ENCODE peak calls at places on chromosome 15, in four cellular contexts. One of them, this sample, is unnamed. For H3K9me3, the result is how much of the 10 kb centered on the place peaks cover.

GRCh38 chr15:59996498-59997041 is 7.5 kb upstream of the FOXB1 start:
- DNase-seq in stomach: no peak
- DNase-seq in sigmoid colon: no peak
- DNase-seq in CD4-positive, alpha-beta T cell: no peak
- DNase-seq in this sample: no peak

GRCh38 chr15:78638658-78639314 is 2.2 kb downstream of the CHRNB4 start:
- DNase-seq in CD4-positive, alpha-beta T cell: no peak
- DNase-seq in stomach: peak
- DNase-seq in sigmoid colon: no peak
- DNase-seq in this sample: no peak

GRCh38 chr15:48494646-48495045 is 150.9 kb downstream of the FBN1 start:
- DNase-seq in CD4-positive, alpha-beta T cell: no peak
- DNase-seq in sigmoid colon: no peak
- DNase-seq in stomach: no peak
- DNase-seq in this sample: no peak

GRCh38 chr15:70523634-70524033 is 239.7 kb downstream of the UACA start:
- DNase-seq in sigmoid colon: peak
- DNase-seq in stomach: peak
- DNase-seq in CD4-positive, alpha-beta T cell: no peak
- DNase-seq in this sample: no peak

GRCh38 chr15:87986786-87987185 is 269.8 kb downstream of the NTRK3 start:
- DNase-seq in CD4-positive, alpha-beta T cell: no peak
- DNase-seq in stomach: no peak
- DNase-seq in sigmoid colon: no peak
- DNase-seq in this sample: no peak

GRCh38 chr15:31802761-31803160 is 227.6 kb upstream of the CHRNA7 start:
- DNase-seq in sigmoid colon: no peak
- DNase-seq in CD4-positive, alpha-beta T cell: no peak
- DNase-seq in stomach: no peak
- DNase-seq in this sample: no peak

GRCh38 chr15:93068581-93069199 is 20.3 kb downstream of the RGMA start:
- DNase-seq in sigmoid colon: no peak
- DNase-seq in stomach: no peak
- DNase-seq in CD4-positive, alpha-beta T cell: no peak
- DNase-seq in this sample: no peak

GRCh38 chr15:49946681-49947080 is 172.4 kb downstream of the ATP8B4 start:
- DNase-seq in sigmoid colon: no peak
- DNase-seq in stomach: no peak
- DNase-seq in CD4-positive, alpha-beta T cell: no peak
- DNase-seq in this sample: no peak

DNA sequence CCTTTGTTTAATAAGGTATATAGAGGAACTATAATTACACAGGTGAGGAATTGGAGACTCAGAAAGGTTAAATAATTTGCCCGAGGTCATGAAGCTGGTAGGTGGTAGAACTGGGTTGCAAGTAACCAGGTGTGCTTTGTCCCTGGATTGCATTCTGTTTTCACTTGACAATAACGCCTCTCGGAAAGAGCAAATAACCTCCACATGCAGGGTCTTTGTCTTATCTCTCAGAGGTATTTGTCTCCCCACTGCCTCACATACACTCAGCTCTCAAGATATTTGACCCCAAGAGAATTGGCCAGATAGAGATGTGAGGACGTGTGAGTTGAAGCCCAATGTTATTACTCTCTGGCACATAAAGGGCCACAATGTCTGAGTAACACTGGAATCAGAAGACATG is 320.9 kb upstream of the ONECUT1 start:
- DNase-seq in stomach: no peak
- DNase-seq in sigmoid colon: no peak
- DNase-seq in CD4-positive, alpha-beta T cell: no peak
- DNase-seq in this sample: no peak
- H3K9me3 ChIP-seq in stomach: under half
- H3K9me3 ChIP-seq in sigmoid colon: under half
- H3K9me3 ChIP-seq in CD4-positive, alpha-beta T cell: under half
- H3K9me3 ChIP-seq in this sample: under half

GRCh38 chr15:75453703-75454470 is 2.4 kb upstream of the SIN3A start:
- DNase-seq in stomach: peak
- DNase-seq in sigmoid colon: peak
- DNase-seq in CD4-positive, alpha-beta T cell: peak
- DNase-seq in this sample: peak
- H3K9me3 ChIP-seq in stomach: under half
- H3K9me3 ChIP-seq in sigmoid colon: under half
- H3K9me3 ChIP-seq in CD4-positive, alpha-beta T cell: under half
- H3K9me3 ChIP-seq in this sample: under half

GRCh38 chr15:56473017-56473416 is 8.1 kb upstream of the MNS1 start:
- DNase-seq in sigmoid colon: no peak
- DNase-seq in CD4-positive, alpha-beta T cell: no peak
- DNase-seq in stomach: no peak
- DNase-seq in this sample: no peak

GRCh38 chr15:56469484-56469883 is 4.5 kb upstream of the MNS1 start:
- DNase-seq in sigmoid colon: no peak
- DNase-seq in CD4-positive, alpha-beta T cell: no peak
- DNase-seq in stomach: no peak
- DNase-seq in this sample: no peak

GRCh38 chr15:56471440-56472069 is 6.6 kb upstream of the MNS1 start:
- DNase-seq in stomach: no peak
- DNase-seq in CD4-positive, alpha-beta T cell: no peak
- DNase-seq in sigmoid colon: no peak
- DNase-seq in this sample: no peak

GRCh38 chr15:56475351-56475750 is 10.4 kb upstream of the MNS1 start:
- DNase-seq in sigmoid colon: no peak
- DNase-seq in CD4-positive, alpha-beta T cell: no peak
- DNase-seq in stomach: no peak
- DNase-seq in this sample: no peak

GRCh38 chr15:56472278-56472677 is 7.3 kb upstream of the MNS1 start:
- DNase-seq in stomach: no peak
- DNase-seq in sigmoid colon: no peak
- DNase-seq in CD4-positive, alpha-beta T cell: no peak
- DNase-seq in this sample: no peak
- H3K9me3 ChIP-seq in stomach: under half
- H3K9me3 ChIP-seq in sigmoid colon: under half
- H3K9me3 ChIP-seq in CD4-positive, alpha-beta T cell: under half
- H3K9me3 ChIP-seq in this sample: under half

DNA sequence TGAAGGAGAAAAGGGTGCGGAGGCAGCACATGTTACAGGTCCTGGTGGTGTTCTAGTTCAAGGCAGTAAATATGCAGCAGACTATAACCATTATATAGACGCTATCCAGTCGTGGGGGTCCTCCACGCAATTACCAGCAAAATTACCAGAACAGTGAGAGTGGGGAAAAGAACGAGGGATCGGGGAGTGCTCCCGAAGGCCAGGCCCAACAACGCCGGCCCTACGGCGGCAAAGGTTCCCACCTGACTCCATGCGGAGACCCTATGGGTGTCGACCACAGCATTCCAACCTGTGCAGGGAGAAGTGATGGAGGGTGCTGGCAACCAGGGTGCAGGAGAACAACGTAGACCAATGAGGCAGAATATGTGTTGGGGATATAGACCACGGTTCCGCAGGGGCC is 89.1 kb upstream of the TPM1 start:
- DNase-seq in sigmoid colon: no peak
- DNase-seq in stomach: no peak
- DNase-seq in CD4-positive, alpha-beta T cell: no peak
- DNase-seq in this sample: no peak
- H3K9me3 ChIP-seq in sigmoid colon: under half
- H3K9me3 ChIP-seq in stomach: under half
- H3K9me3 ChIP-seq in CD4-positive, alpha-beta T cell: under half
- H3K9me3 ChIP-seq in this sample: under half

GRCh38 chr15:22229971-22230815 is 149.9 kb downstream of the OR4M2 start:
- DNase-seq in stomach: no peak
- DNase-seq in CD4-positive, alpha-beta T cell: no peak
- DNase-seq in sigmoid colon: peak
- DNase-seq in this sample: no peak

GRCh38 chr15:22227961-22228762 is 147.8 kb downstream of the OR4M2 start:
- DNase-seq in sigmoid colon: no peak
- DNase-seq in stomach: no peak
- DNase-seq in CD4-positive, alpha-beta T cell: no peak
- DNase-seq in this sample: no peak

GRCh38 chr15:22227411-22227810 is 147.1 kb downstream of the OR4M2 start:
- DNase-seq in sigmoid colon: no peak
- DNase-seq in CD4-positive, alpha-beta T cell: no peak
- DNase-seq in stomach: no peak
- DNase-seq in this sample: no peak

GRCh38 chr15:22232675-22233074 is 152.3 kb downstream of the OR4M2 start:
- DNase-seq in stomach: no peak
- DNase-seq in sigmoid colon: no peak
- DNase-seq in CD4-positive, alpha-beta T cell: no peak
- DNase-seq in this sample: no peak

DNA sequence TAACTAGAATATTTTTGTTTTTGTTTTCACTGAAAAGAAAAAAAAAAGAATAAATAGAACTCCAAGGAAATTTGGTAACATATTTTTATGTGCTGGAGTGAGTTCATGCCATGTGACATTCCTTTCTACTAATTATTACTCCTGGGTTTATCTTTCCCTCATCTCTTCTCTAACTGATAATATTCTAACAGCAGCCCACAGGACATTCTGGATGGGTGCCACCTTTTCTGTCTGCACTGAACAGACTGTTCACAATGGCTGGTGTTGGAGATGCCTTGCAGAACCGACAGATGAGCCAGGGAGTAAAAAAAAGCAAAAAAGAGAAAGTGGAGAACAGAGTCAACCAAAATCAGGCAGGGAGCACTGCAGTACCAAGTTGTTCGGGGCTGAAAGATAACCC is 151.3 kb downstream of the OR4M2 start:
- DNase-seq in sigmoid colon: no peak
- DNase-seq in stomach: no peak
- DNase-seq in CD4-positive, alpha-beta T cell: no peak
- DNase-seq in this sample: no peak
- H3K9me3 ChIP-seq in sigmoid colon: under half
- H3K9me3 ChIP-seq in stomach: under half
- H3K9me3 ChIP-seq in CD4-positive, alpha-beta T cell: under half
- H3K9me3 ChIP-seq in this sample: under half

GRCh38 chr15:20659265-20659664 is 117.7 kb upstream of the GOLGA6L6 start:
- DNase-seq in CD4-positive, alpha-beta T cell: no peak
- DNase-seq in sigmoid colon: no peak
- DNase-seq in stomach: no peak
- DNase-seq in this sample: no peak
- H3K9me3 ChIP-seq in CD4-positive, alpha-beta T cell: under half
- H3K9me3 ChIP-seq in sigmoid colon: under half
- H3K9me3 ChIP-seq in stomach: under half
- H3K9me3 ChIP-seq in this sample: under half